ENCODE peak calls at places on chromosome 2, in nine cellular contexts. One of them, this sample, is unnamed.

GRCh38 chr2:7943446-7943845 is 738.4 kb upstream of the ID2 start:
- DNase-seq in GM13977: no peak
- DNase-seq in kidney: no peak
- DNase-seq in DMS53: no peak
- DNase-seq in GM13976: no peak
- DNase-seq in kidney tubule cell: no peak
- DNase-seq in tibial artery: no peak
- DNase-seq in EL: no peak
- DNase-seq in HS-5: no peak
- DNase-seq in this sample: no peak

GRCh38 chr2:27442282-27442980 is at the start of gene KRTCAP3:
- DNase-seq in GM13977: peak; percentile 65
- DNase-seq in kidney: peak; percentile 86
- DNase-seq in DMS53: peak; percentile 90
- DNase-seq in GM13976: peak; percentile 76
- DNase-seq in kidney tubule cell: peak; percentile 64
- DNase-seq in tibial artery: no peak
- DNase-seq in EL: no peak
- DNase-seq in HS-5: no peak
- DNase-seq in this sample: no peak

GRCh38 chr2:174788291-174788929 is 24.1 kb upstream of the CHRNA1 start:
- DNase-seq in GM13977: no peak
- DNase-seq in kidney: no peak
- DNase-seq in DMS53: no peak
- DNase-seq in GM13976: no peak
- DNase-seq in kidney tubule cell: no peak
- DNase-seq in tibial artery: no peak
- DNase-seq in EL: peak; percentile 86
- DNase-seq in HS-5: peak; percentile 61
- DNase-seq in this sample: no peak

GRCh38 chr2:190123956-190124355 is 61.4 kb upstream of the MSTN start:
- DNase-seq in GM13977: no peak
- DNase-seq in kidney: no peak
- DNase-seq in DMS53: no peak
- DNase-seq in GM13976: no peak
- DNase-seq in kidney tubule cell: peak; percentile 11
- DNase-seq in tibial artery: no peak
- DNase-seq in EL: peak; percentile 82
- DNase-seq in HS-5: peak; percentile 85
- DNase-seq in this sample: no peak

GRCh38 chr2:133092571-133092970 is 422.6 kb upstream of the LYPD1 start:
- DNase-seq in GM13977: no peak
- DNase-seq in kidney: no peak
- DNase-seq in DMS53: no peak
- DNase-seq in GM13976: no peak
- DNase-seq in kidney tubule cell: no peak
- DNase-seq in tibial artery: no peak
- DNase-seq in EL: peak; percentile 34
- DNase-seq in HS-5: no peak
- DNase-seq in this sample: no peak

GRCh38 chr2:104286806-104287205 is 567.1 kb upstream of the POU3F3 start:
- DNase-seq in GM13977: no peak
- DNase-seq in kidney: no peak
- DNase-seq in DMS53: no peak
- DNase-seq in GM13976: no peak
- DNase-seq in kidney tubule cell: no peak
- DNase-seq in tibial artery: no peak
- DNase-seq in EL: no peak
- DNase-seq in HS-5: no peak
- DNase-seq in this sample: no peak

GRCh38 chr2:191218292-191218898 is 26.8 kb upstream of the MYO1B start:
- DNase-seq in GM13977: peak; percentile 16
- DNase-seq in kidney: no peak
- DNase-seq in DMS53: peak; percentile 83
- DNase-seq in GM13976: no peak
- DNase-seq in kidney tubule cell: peak; percentile 78
- DNase-seq in tibial artery: no peak
- DNase-seq in EL: peak; percentile 77
- DNase-seq in HS-5: no peak
- DNase-seq in this sample: peak; percentile 82

GRCh38 chr2:46827274-46827930 is 88.2 kb downstream of the MCFD2 start:
- DNase-seq in GM13977: no peak
- DNase-seq in kidney: no peak
- DNase-seq in DMS53: no peak
- DNase-seq in GM13976: no peak
- DNase-seq in kidney tubule cell: peak; percentile 39
- DNase-seq in tibial artery: peak; percentile 14
- DNase-seq in EL: peak; percentile 78
- DNase-seq in HS-5: peak; percentile 78
- DNase-seq in this sample: no peak

GRCh38 chr2:202705446-202706020 is 70.8 kb downstream of the FAM117B start:
- DNase-seq in GM13977: no peak
- DNase-seq in kidney: no peak
- DNase-seq in DMS53: no peak
- DNase-seq in GM13976: no peak
- DNase-seq in kidney tubule cell: no peak
- DNase-seq in tibial artery: no peak
- DNase-seq in EL: no peak
- DNase-seq in HS-5: no peak
- DNase-seq in this sample: no peak

GRCh38 chr2:136297974-136298373 is 180.0 kb upstream of the CXCR4 start:
- DNase-seq in GM13977: no peak
- DNase-seq in kidney: no peak
- DNase-seq in DMS53: no peak
- DNase-seq in GM13976: no peak
- DNase-seq in kidney tubule cell: no peak
- DNase-seq in tibial artery: no peak
- DNase-seq in EL: no peak
- DNase-seq in HS-5: no peak
- DNase-seq in this sample: no peak

GRCh38 chr2:34547900-34548299 is 948.8 kb upstream of the FAM98A start:
- DNase-seq in GM13977: no peak
- DNase-seq in kidney: no peak
- DNase-seq in DMS53: no peak
- DNase-seq in GM13976: no peak
- DNase-seq in kidney tubule cell: no peak
- DNase-seq in tibial artery: no peak
- DNase-seq in EL: no peak
- DNase-seq in HS-5: no peak
- DNase-seq in this sample: no peak